ENCODE peak calls at places on chromosomes 16 and 17, in eight cellular contexts. One of them, this sample, is unnamed.
A peak's percentile ranks its signal among the peaks of the same experiment; 100 is the strongest.

GRCh38 chr17:63840591-63841349 is 1.7 kb downstream of the SMARCD2 start:
- DNase-seq in ACHN: no peak
- DNase-seq in T-helper 1 cell: no peak
- DNase-seq in left ventricle myocardium inferior: peak; percentile 57
- DNase-seq in left cardiac atrium: no peak
- DNase-seq in RWPE1: no peak
- DNase-seq in adipocyte: no peak
- DNase-seq in mucosa of descending colon: no peak
- DNase-seq in this sample: no peak

GRCh38 chr17:64216385-64217248 is 46.4 kb downstream of the TEX2 start:
- DNase-seq in ACHN: no peak
- DNase-seq in T-helper 1 cell: no peak
- DNase-seq in left ventricle myocardium inferior: peak; percentile 44
- DNase-seq in left cardiac atrium: peak; percentile 40
- DNase-seq in RWPE1: no peak
- DNase-seq in adipocyte: peak; percentile 45
- DNase-seq in mucosa of descending colon: peak; percentile 47
- DNase-seq in this sample: no peak

GRCh38 chr17:73228748-73229236 is 32.9 kb downstream of the CPSF4L start:
- DNase-seq in ACHN: peak; percentile 59
- DNase-seq in T-helper 1 cell: no peak
- DNase-seq in left ventricle myocardium inferior: peak; percentile 57
- DNase-seq in left cardiac atrium: peak; percentile 72
- DNase-seq in RWPE1: peak; percentile 82
- DNase-seq in adipocyte: peak; percentile 88
- DNase-seq in mucosa of descending colon: peak; percentile 52
- DNase-seq in this sample: no peak

GRCh38 chr17:16027708-16028584 is 28.3 kb downstream of the TTC19 start:
- DNase-seq in ACHN: peak; percentile 95
- DNase-seq in T-helper 1 cell: no peak
- DNase-seq in left ventricle myocardium inferior: no peak
- DNase-seq in left cardiac atrium: no peak
- DNase-seq in RWPE1: peak; percentile 90
- DNase-seq in adipocyte: peak; percentile 87
- DNase-seq in mucosa of descending colon: no peak
- DNase-seq in this sample: no peak

GRCh38 chr16:57924514-57924913 is 46.4 kb downstream of the CNGB1 start:
- DNase-seq in ACHN: no peak
- DNase-seq in T-helper 1 cell: no peak
- DNase-seq in left ventricle myocardium inferior: no peak
- DNase-seq in left cardiac atrium: no peak
- DNase-seq in RWPE1: no peak
- DNase-seq in adipocyte: no peak
- DNase-seq in mucosa of descending colon: no peak
- DNase-seq in this sample: no peak

GRCh38 chr16:87165885-87166284 is 151.3 kb downstream of the C16orf95 start:
- DNase-seq in ACHN: no peak
- DNase-seq in T-helper 1 cell: no peak
- DNase-seq in left ventricle myocardium inferior: no peak
- DNase-seq in left cardiac atrium: no peak
- DNase-seq in RWPE1: no peak
- DNase-seq in adipocyte: no peak
- DNase-seq in mucosa of descending colon: no peak
- DNase-seq in this sample: no peak

GRCh38 chr17:45320349-45320930 is 3.6 kb upstream of the MAP3K14 start:
- DNase-seq in ACHN: no peak
- DNase-seq in T-helper 1 cell: no peak
- DNase-seq in left ventricle myocardium inferior: no peak
- DNase-seq in left cardiac atrium: no peak
- DNase-seq in RWPE1: no peak
- DNase-seq in adipocyte: peak; percentile 44
- DNase-seq in mucosa of descending colon: no peak
- DNase-seq in this sample: peak; percentile 11

GRCh38 chr17:49508061-49508865 is 13.2 kb downstream of the NGFR start:
- DNase-seq in ACHN: no peak
- DNase-seq in T-helper 1 cell: no peak
- DNase-seq in left ventricle myocardium inferior: no peak
- DNase-seq in left cardiac atrium: peak; percentile 23
- DNase-seq in RWPE1: peak; percentile 96
- DNase-seq in adipocyte: peak; percentile 50
- DNase-seq in mucosa of descending colon: no peak
- DNase-seq in this sample: no peak

GRCh38 chr16:68197250-68197649 is 38.7 kb downstream of the ESRP2 start:
- DNase-seq in ACHN: peak; percentile 84
- DNase-seq in T-helper 1 cell: no peak
- DNase-seq in left ventricle myocardium inferior: no peak
- DNase-seq in left cardiac atrium: no peak
- DNase-seq in RWPE1: no peak
- DNase-seq in adipocyte: no peak
- DNase-seq in mucosa of descending colon: no peak
- DNase-seq in this sample: no peak

GRCh38 chr16:74695450-74696422 is 4.9 kb downstream of the MLKL start:
- DNase-seq in ACHN: peak; percentile 84
- DNase-seq in T-helper 1 cell: peak; percentile 44
- DNase-seq in left ventricle myocardium inferior: peak; percentile 70
- DNase-seq in left cardiac atrium: peak; percentile 80
- DNase-seq in RWPE1: peak; percentile 91
- DNase-seq in adipocyte: peak; percentile 93
- DNase-seq in mucosa of descending colon: peak; percentile 73
- DNase-seq in this sample: peak; percentile 46

GRCh38 chr16:80583466-80583865 is 42.7 kb downstream of the DYNLRB2 start:
- DNase-seq in ACHN: no peak
- DNase-seq in T-helper 1 cell: no peak
- DNase-seq in left ventricle myocardium inferior: peak; percentile 19
- DNase-seq in left cardiac atrium: peak; percentile 38
- DNase-seq in RWPE1: no peak
- DNase-seq in adipocyte: peak; percentile 19
- DNase-seq in mucosa of descending colon: no peak
- DNase-seq in this sample: no peak

GRCh38 chr17:55567240-55568216 is 56.3 kb upstream of the SMIM36 start:
- DNase-seq in ACHN: no peak
- DNase-seq in T-helper 1 cell: no peak
- DNase-seq in left ventricle myocardium inferior: peak; percentile 66
- DNase-seq in left cardiac atrium: peak; percentile 68
- DNase-seq in RWPE1: no peak
- DNase-seq in adipocyte: peak; percentile 53
- DNase-seq in mucosa of descending colon: no peak
- DNase-seq in this sample: no peak